ENCODE peak calls at places on chromosomes 16 and 17, in five cellular contexts. One of them, this sample, is unnamed.

GRCh38 chr17:75661531-75661930 is 5.4 kb downstream of the RECQL5 start:
- DNase-seq in stimulated activated CD4-positive, alpha-beta T cell treated with anti-CD3 and anti-CD28 coated beads, TNF-alpha, amount 100 ng/mL, for 1 hour: no peak
- DNase-seq in HL-60: no peak
- DNase-seq in cardiac muscle cell: no peak
- DNase-seq in AG09309: no peak
- DNase-seq in this sample: no peak

GRCh38 chr16:12784076-12784475 is 19.6 kb downstream of the CPPED1 start:
- DNase-seq in stimulated activated CD4-positive, alpha-beta T cell treated with anti-CD3 and anti-CD28 coated beads, TNF-alpha, amount 100 ng/mL, for 1 hour: no peak
- DNase-seq in HL-60: no peak
- DNase-seq in cardiac muscle cell: no peak
- DNase-seq in AG09309: no peak
- DNase-seq in this sample: no peak

GRCh38 chr17:17551361-17551760 is 40.1 kb downstream of the PEMT start:
- DNase-seq in stimulated activated CD4-positive, alpha-beta T cell treated with anti-CD3 and anti-CD28 coated beads, TNF-alpha, amount 100 ng/mL, for 1 hour: no peak
- DNase-seq in HL-60: no peak
- DNase-seq in cardiac muscle cell: peak
- DNase-seq in AG09309: no peak
- DNase-seq in this sample: peak

GRCh38 chr16:24737391-24737871 is 8.0 kb downstream of the TNRC6A start:
- DNase-seq in stimulated activated CD4-positive, alpha-beta T cell treated with anti-CD3 and anti-CD28 coated beads, TNF-alpha, amount 100 ng/mL, for 1 hour: no peak
- DNase-seq in HL-60: no peak
- DNase-seq in cardiac muscle cell: no peak
- DNase-seq in AG09309: no peak
- DNase-seq in this sample: no peak

GRCh38 chr16:60788631-60789030 is 1247.6 kb downstream of the CDH8 start:
- DNase-seq in stimulated activated CD4-positive, alpha-beta T cell treated with anti-CD3 and anti-CD28 coated beads, TNF-alpha, amount 100 ng/mL, for 1 hour: no peak
- DNase-seq in HL-60: no peak
- DNase-seq in cardiac muscle cell: no peak
- DNase-seq in AG09309: no peak
- DNase-seq in this sample: no peak

GRCh38 chr16:81284995-81285600 is 29.7 kb upstream of the GAN start:
- DNase-seq in stimulated activated CD4-positive, alpha-beta T cell treated with anti-CD3 and anti-CD28 coated beads, TNF-alpha, amount 100 ng/mL, for 1 hour: no peak
- DNase-seq in HL-60: no peak
- DNase-seq in cardiac muscle cell: no peak
- DNase-seq in AG09309: no peak
- DNase-seq in this sample: no peak

GRCh38 chr16:10990378-10990777 is 46.0 kb downstream of the CLEC16A start:
- DNase-seq in stimulated activated CD4-positive, alpha-beta T cell treated with anti-CD3 and anti-CD28 coated beads, TNF-alpha, amount 100 ng/mL, for 1 hour: no peak
- DNase-seq in HL-60: no peak
- DNase-seq in cardiac muscle cell: no peak
- DNase-seq in AG09309: no peak
- DNase-seq in this sample: no peak

GRCh38 chr17:78923660-78924453 is 1.3 kb downstream of the TIMP2 start:
- DNase-seq in stimulated activated CD4-positive, alpha-beta T cell treated with anti-CD3 and anti-CD28 coated beads, TNF-alpha, amount 100 ng/mL, for 1 hour: peak
- DNase-seq in HL-60: peak
- DNase-seq in cardiac muscle cell: no peak
- DNase-seq in AG09309: no peak
- DNase-seq in this sample: no peak